ENCODE peak calls at places on chromosome 2, in eight cellular contexts. E, F, O, Z, D, U, N and Y are unnamed samples.

GRCh38 chr2:168874368-168875005 is 15.7 kb downstream of the SPC25 start:
- DNase-seq in U (no peak), Z (no peak), F (no peak), N (no peak), O (no peak), D (no peak), E (no peak), Y (no peak)

GRCh38 chr2:120425014-120425413 is 79.1 kb downstream of the INHBB start:
- DNase-seq in N (no peak), F (no peak), E (no peak), Z (no peak), U (no peak), D (no peak), O (no peak), Y (no peak)

GRCh38 chr2:134855709-134856108 is 17.3 kb downstream of the ACMSD start:
- DNase-seq in F (no peak), O (no peak), U (no peak), E (no peak), Z (no peak), D (no peak), N (no peak), Y (no peak)

GRCh38 chr2:136183095-136183494 is 65.1 kb upstream of the CXCR4 start:
- DNase-seq in E (no peak), F (no peak), D (no peak), U (no peak), O (no peak), Z (no peak), N (no peak), Y (no peak)

GRCh38 chr2:98514879-98515570 is 70.4 kb downstream of the INPP4A start:
- DNase-seq in U (no peak), N (no peak), F (no peak), O (no peak), D (peak), E (peak), Z (no peak), Y (peak)

GRCh38 chr2:133941666-133942065 is 312.2 kb upstream of the MGAT5 start:
- DNase-seq in U (no peak), Z (no peak), D (no peak), F (no peak), O (no peak), N (no peak), E (no peak), Y (no peak)

GRCh38 chr2:191679818-191680600 is 2.1 kb downstream of the NABP1 start:
- DNase-seq in O (peak), U (no peak), F (no peak), Z (peak), D (no peak), E (peak), N (no peak), Y (peak)

GRCh38 chr2:170843656-170844055 is 27.0 kb downstream of the GAD1 start:
- DNase-seq in Z (peak), O (peak), N (no peak), U (no peak), F (no peak), E (peak), D (peak), Y (peak)

GRCh38 chr2:204012081-204012653 is 75.6 kb downstream of the ICOS start:
- DNase-seq in E (no peak), D (no peak), Z (peak), F (no peak), U (no peak), N (no peak), O (no peak), Y (no peak)

GRCh38 chr2:100641115-100641415 is 78.3 kb downstream of the PDCL3 start:
- DNase-seq in D (no peak), E (no peak), Z (no peak), O (no peak), U (no peak), N (no peak), F (no peak), Y (no peak)

GRCh38 chr2:100643459-100643858 is 80.7 kb downstream of the PDCL3 start:
- DNase-seq in F (no peak), Z (no peak), O (no peak), N (no peak), D (no peak), U (no peak), E (no peak), Y (no peak)

GRCh38 chr2:100642425-100642824 is 79.6 kb downstream of the PDCL3 start:
- DNase-seq in F (no peak), U (no peak), O (no peak), D (no peak), N (no peak), Z (no peak), E (no peak), Y (no peak)

GRCh38 chr2:100640329-100641114 is 77.7 kb downstream of the PDCL3 start:
- DNase-seq in D (no peak), E (peak), U (no peak), Z (no peak), F (no peak), O (no peak), N (no peak), Y (no peak)

GRCh38 chr2:100639588-100640195 is 76.9 kb downstream of the PDCL3 start:
- DNase-seq in D (no peak), N (no peak), U (no peak), Z (no peak), O (no peak), E (no peak), F (no peak), Y (no peak)
- TF ChIP-seq CTCF in D (no peak), N (no peak), U (no peak), Z (no peak), O (no peak), E (no peak), F (no peak), Y (no peak)

DNA sequence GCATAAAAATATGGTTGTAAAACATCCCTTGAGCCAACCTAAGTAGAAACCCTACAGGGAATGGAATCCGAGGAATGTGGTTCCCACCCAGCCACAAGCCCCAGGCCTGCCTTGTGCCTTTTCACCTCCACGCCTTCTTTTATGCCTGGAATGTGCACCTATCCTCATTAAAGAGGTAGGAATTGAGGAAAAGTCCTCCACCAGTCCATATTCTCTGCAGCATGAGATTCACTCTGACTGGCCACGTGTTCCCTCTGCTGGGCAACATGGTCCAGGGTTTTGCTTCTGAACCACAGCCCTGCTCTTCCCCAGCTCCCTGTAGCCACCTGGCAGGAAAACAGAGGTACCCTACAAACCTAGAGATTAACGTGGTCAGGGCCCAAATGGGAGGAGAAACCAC is 787.9 kb upstream of the RAB6C start:
- DNase-seq in O (no peak), E (no peak), U (peak), F (no peak), D (no peak), N (no peak), Z (peak), Y (no peak)
- TF ChIP-seq CTCF in O (no peak), E (no peak), U (no peak), F (no peak), D (no peak), N (no peak), Z (no peak), Y (no peak)

DNA sequence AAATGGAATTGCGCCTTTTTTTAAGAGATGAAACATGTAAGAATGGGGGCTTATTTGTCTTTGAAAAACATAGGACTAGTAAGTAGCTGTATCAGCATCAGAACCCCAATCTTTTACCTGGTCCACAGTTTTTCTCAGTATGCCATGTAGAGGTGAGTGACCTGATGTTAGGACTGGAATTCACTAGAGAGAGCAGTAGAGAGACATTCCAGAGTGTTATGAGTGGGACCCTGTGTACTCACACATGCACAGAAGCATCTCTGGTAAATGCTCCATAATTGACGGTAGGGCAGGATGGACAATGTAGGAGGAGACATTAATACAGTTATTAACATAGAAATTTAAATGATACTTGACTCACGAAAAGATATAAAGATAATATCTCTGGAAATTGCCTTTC is 1.4 kb upstream of the GALNT13 start:
- DNase-seq in U (no peak), F (no peak), D (no peak), E (no peak), N (no peak), O (no peak), Z (no peak), Y (no peak)
- TF ChIP-seq CTCF in U (no peak), F (no peak), D (no peak), E (no peak), N (peak), O (no peak), Z (no peak), Y (no peak)

DNA sequence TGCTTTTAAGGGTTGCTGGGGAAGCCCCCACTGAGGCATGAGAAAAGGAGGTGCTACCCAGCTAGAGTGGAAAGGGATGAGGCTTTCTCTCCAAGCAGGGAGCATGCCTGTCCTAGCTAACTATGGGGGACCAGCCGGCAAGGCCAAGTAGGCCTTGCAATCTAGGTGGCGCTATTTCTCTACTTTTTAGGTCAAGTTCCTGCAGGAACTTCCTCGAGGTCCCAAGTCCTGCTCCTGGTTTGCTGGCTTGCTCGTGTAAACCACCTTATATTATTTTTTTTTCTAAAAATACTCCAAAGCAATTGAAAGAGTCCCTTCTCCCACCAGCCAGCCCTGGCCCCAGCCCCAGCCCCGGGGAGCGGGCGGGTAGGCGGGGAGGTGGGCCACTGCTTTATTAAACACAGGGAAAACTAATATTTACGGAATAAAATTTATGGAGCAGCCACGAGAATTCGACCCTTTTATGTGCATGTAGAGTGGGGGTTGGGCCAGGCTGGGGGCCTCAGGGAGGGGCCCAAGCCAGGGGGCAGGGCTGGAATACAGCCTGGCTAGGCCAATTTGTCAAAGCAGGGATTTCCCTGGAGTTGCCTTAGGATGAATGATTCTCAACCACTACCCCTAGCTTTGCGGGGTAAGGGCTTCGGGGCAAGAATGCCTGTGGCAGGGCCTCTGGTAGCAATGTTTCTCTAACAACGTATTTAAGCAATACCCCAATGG is 12.8 kb upstream of the IHH start:
- DNase-seq in D (peak), E (peak), Z (no peak), O (no peak), N (no peak), F (no peak), U (peak), Y (peak)
- TF ChIP-seq CTCF in D (peak), E (peak), Z (no peak), O (peak), N (peak), F (peak), U (peak), Y (peak)

DNA sequence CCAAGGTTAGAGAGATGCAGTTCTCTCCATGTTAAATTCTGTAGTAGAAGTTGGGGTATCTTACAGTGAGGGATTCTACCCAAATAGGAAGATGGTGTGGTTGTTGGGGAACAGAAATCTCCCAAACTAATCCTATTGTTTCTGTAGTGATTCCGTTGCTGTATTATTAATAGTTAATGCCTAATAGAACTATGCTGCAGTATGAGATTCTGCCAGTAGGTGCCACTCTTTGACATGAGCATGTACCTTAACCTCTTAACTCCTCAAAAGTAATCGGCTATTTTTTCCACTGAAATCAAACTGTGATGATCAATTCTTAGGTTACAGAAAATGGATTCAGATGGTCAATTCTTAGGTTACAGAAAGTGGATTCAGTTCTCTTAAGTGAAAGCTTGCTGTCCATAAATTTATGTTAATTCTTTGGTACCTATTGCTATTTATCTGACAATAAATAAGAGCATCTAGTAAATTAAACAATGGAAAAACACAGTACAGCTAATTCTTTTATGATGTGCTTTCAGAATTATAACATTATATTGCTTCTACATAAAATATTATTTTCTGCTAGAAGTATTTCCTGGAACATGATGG is 97.9 kb upstream of the DLX2 start:
- DNase-seq in Z (no peak), N (no peak), F (no peak), O (no peak), E (no peak), U (peak), D (peak), Y (peak)
- TF ChIP-seq CTCF in Z (no peak), N (peak), F (peak), O (peak), E (peak), U (peak), D (peak), Y (peak)

GRCh38 chr2:12170151-12170550 is 423.7 kb downstream of the LPIN1 start:
- DNase-seq in O (no peak), D (no peak), Z (no peak), U (no peak), N (no peak), E (no peak), F (no peak), Y (no peak)

GRCh38 chr2:12175323-12175722 is 428.9 kb downstream of the LPIN1 start:
- DNase-seq in O (no peak), D (no peak), F (no peak), N (no peak), U (no peak), E (no peak), Z (no peak), Y (no peak)

GRCh38 chr2:12173943-12174340 is 427.5 kb downstream of the LPIN1 start:
- DNase-seq in D (no peak), Z (no peak), N (no peak), O (no peak), U (no peak), F (no peak), E (no peak), Y (no peak)

GRCh38 chr2:12176621-12177020 is 430.2 kb downstream of the LPIN1 start:
- DNase-seq in E (no peak), F (no peak), D (no peak), N (no peak), O (no peak), Z (no peak), U (no peak), Y (no peak)

GRCh38 chr2:12173271-12173942 is 427.0 kb downstream of the LPIN1 start:
- DNase-seq in E (no peak), U (no peak), D (no peak), F (no peak), Z (no peak), O (no peak), N (no peak), Y (peak)
- TF ChIP-seq CTCF in E (peak), U (no peak), D (peak), F (no peak), Z (no peak), O (peak), N (no peak), Y (peak)